ENCODE peak calls at places on chromosome 3, in nine cellular contexts. M, I, Z, X, T, W, P, C and N are unnamed samples.

GRCh38 chr3:123789760-123790159 is 94.4 kb downstream of the MYLK start:
- DNase-seq in P (no peak), C (peak; percentile 55), W (no peak), Z (no peak), X (no peak), T (peak; percentile 96), M (no peak), I (no peak), N (no peak)

GRCh38 chr3:58336135-58336882 is 3.6 kb downstream of the PXK start:
- DNase-seq in P (no peak), X (no peak), Z (no peak), M (no peak), I (peak; percentile 69), C (peak; percentile 71), T (peak; percentile 79), W (no peak), N (peak; percentile 57)

GRCh38 chr3:49501842-49502241 is 31.8 kb downstream of the DAG1 start:
- DNase-seq in X (no peak), T (no peak), W (no peak), I (no peak), Z (no peak), M (no peak), C (no peak), P (no peak), N (no peak)

GRCh38 chr3:32443471-32443870 is 51.8 kb downstream of the CMTM7 start:
- DNase-seq in M (no peak), I (peak; percentile 66), X (no peak), C (peak; percentile 75), W (no peak), Z (no peak), P (no peak), T (peak; percentile 93), N (peak; percentile 93)

GRCh38 chr3:140164156-140164555 is 229.2 kb downstream of the CLSTN2 start:
- DNase-seq in T (no peak), W (no peak), X (no peak), P (no peak), I (no peak), C (no peak), Z (no peak), M (no peak), N (no peak)

GRCh38 chr3:72423643-72424042 is 424.6 kb downstream of the SHQ1 start:
- DNase-seq in X (no peak), Z (no peak), W (no peak), M (no peak), C (no peak), T (no peak), P (no peak), I (no peak), N (no peak)

GRCh38 chr3:159928692-159929091 is 59.9 kb upstream of the IL12A start:
- DNase-seq in I (peak; percentile 100), P (peak; percentile 95), X (no peak), Z (no peak), M (no peak), C (peak; percentile 96), W (no peak), T (peak; percentile 99), N (peak; percentile 97)

GRCh38 chr3:127680146-127680661 is 7.5 kb downstream of the ABTB1 start:
- DNase-seq in P (no peak), M (peak; percentile 47), Z (no peak), T (no peak), C (no peak), I (no peak), X (no peak), W (no peak), N (no peak)

GRCh38 chr3:37745079-37745478 is 116.6 kb upstream of the CTDSPL start:
- DNase-seq in T (no peak), W (no peak), Z (no peak), M (no peak), C (no peak), I (no peak), P (no peak), X (no peak), N (no peak)

GRCh38 chr3:95705786-95706418 is 1108.5 kb upstream of the EPHA6 start:
- DNase-seq in X (no peak), I (no peak), W (no peak), Z (peak; percentile 24), M (no peak), T (no peak), C (no peak), P (no peak), N (no peak)

GRCh38 chr3:197749315-197749600 is 425 bp upstream of the FYTTD1 start:
- DNase-seq in T (peak; percentile 62), X (peak; percentile 83), C (peak; percentile 52), Z (peak; percentile 73), I (no peak), P (no peak), M (no peak), W (peak; percentile 70), N (peak; percentile 55)

GRCh38 chr3:147393261-147393964 is 12.9 kb downstream of the ZIC4 start:
- DNase-seq in M (peak; percentile 64), X (no peak), C (peak; percentile 88), W (peak; percentile 15), T (no peak), I (no peak), Z (no peak), P (no peak), N (no peak)

DNA sequence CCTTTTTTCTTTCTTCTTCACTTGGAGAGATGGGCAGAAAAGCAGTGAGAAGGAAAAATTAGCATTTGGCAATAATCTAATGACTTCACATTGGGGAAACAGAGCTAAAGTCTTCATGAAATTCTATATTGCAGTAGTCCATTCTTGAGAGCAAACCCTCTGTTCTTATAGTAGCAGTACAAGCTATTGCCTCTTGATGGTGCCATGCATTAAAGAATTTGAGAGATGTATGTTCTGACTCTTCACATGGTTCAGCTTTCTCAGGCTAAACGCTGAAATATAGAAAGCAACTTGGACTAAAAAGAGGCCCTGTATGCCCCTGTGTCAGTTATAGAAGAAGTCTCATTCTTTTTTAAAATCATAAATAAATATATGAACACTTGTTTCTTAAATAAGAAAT is 36.0 kb downstream of the PHLDB2 start:
- DNase-seq in W (no peak), I (no peak), T (no peak), X (peak; percentile 14), M (no peak), P (no peak), C (peak; percentile 87), Z (no peak), N (no peak)
- TF ChIP-seq CTCF in W (peak; percentile 11), I (peak; percentile 47), T (peak; percentile 52), X (peak; percentile 53), M (no peak), P (peak; percentile 74), C (peak; percentile 64), Z (no peak), N (peak; percentile 32)

GRCh38 chr3:43105224-43105596 is 669 bp downstream of the POMGNT2 start:
- DNase-seq in Z (no peak), C (no peak), I (no peak), M (no peak), X (no peak), W (no peak), P (no peak), T (no peak), N (no peak)
- H3K4me3 ChIP-seq in Z (no peak overlapping the region), C (peak overlapping the region; percentile 76), I (peak overlapping the region; percentile 86), M (peak overlapping the region; percentile 90), X (no peak overlapping the region), W (peak overlapping the region; percentile 81), P (peak overlapping the region; percentile 75), T (no peak overlapping the region), N (peak overlapping the region; percentile 62)

GRCh38 chr3:94101860-94102259 is 39.0 kb downstream of the NSUN3 start:
- DNase-seq in X (peak; percentile 6), C (peak; percentile 62), Z (peak; percentile 6), I (no peak), W (no peak), M (no peak), T (no peak), P (no peak), N (peak; percentile 17)
- TF ChIP-seq CTCF in X (peak; percentile 60), C (peak; percentile 47), Z (no peak), I (peak; percentile 21), W (no peak), M (no peak), T (no peak), P (peak; percentile 35), N (no peak)

GRCh38 chr3:93979850-93980677 is at the start of gene ARL13B:
- DNase-seq in M (peak; percentile 99), P (peak; percentile 93), I (peak; percentile 93), C (peak; percentile 99), Z (peak; percentile 98), T (peak; percentile 98), W (peak; percentile 93), X (peak; percentile 97), N (peak; percentile 99)

GRCh38 chr3:93983408-93983807 is 3.5 kb downstream of the ARL13B start:
- DNase-seq in X (no peak), C (no peak), W (no peak), T (no peak), Z (no peak), M (no peak), P (no peak), I (no peak), N (no peak)

GRCh38 chr3:93984618-93985017 is 4.7 kb downstream of the ARL13B start:
- DNase-seq in P (no peak), W (no peak), X (no peak), C (no peak), Z (no peak), M (no peak), I (no peak), T (no peak), N (no peak)

DNA sequence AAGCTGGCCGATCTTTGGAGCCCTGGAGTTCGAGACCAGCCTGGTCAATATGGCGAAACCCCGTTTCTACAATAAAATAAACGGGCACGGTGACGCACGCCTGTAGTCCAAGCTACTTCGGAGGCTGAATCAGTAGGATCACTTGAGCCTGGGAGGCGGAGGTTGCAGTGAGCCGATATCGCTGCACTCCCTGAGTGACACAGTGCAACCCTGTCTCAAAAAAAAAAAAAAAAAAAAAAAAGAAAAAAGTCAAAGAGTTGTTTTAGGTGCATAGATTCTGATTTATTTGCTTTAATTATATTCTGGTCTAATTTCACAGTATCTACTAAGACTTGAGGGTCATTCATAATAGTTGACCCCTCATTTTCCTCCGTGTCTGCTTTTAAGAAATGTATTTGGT is 1.7 kb downstream of the ARL13B start:
- DNase-seq in C (no peak), T (no peak), X (no peak), P (no peak), I (no peak), Z (no peak), M (no peak), W (peak; percentile 34), N (no peak)
- H3K4me3 ChIP-seq in C (no peak overlapping the region), T (no peak overlapping the region), X (no peak overlapping the region), P (no peak overlapping the region), I (no peak overlapping the region), Z (no peak overlapping the region), M (no peak overlapping the region), W (peak overlapping the region; percentile 88), N (no peak overlapping the region)

DNA sequence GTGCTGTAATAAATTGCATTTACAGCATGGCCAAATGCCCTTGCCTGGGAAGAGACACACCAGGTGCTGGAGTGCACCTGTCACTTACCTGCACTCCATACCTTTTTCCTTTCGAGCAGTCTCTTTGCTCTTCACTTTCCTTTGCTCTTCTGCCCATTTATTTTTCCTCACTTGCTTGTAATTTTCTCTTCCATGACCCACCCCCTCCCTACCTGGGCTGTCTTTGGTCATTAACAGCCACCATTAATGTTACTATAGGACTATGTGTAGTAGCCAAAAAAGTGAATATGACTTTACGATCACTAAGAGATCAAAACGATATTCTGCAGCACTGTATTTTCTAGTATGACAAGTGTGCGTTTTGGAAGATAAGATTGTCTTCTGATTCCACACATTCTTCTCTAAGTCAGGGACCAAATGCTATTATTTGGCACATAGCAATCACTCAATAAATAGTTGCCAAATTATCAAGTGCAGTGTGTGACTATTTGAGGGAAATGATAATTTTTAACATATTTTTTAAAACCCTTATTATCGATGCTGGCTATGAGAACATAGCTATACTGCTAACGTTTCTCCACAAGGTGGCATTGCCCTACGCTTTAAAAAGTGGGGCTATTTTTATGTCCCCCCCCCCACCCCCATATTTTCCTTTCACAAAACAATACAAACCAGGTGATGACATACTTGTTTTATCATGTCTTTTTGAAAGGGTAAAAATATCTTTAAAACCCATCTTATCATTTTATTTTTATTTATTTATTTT is 114.4 kb downstream of the GHSR start:
- DNase-seq in Z (no peak), W (no peak), P (no peak), X (no peak), M (no peak), C (no peak), I (no peak), T (no peak), N (no peak)
- TF ChIP-seq CTCF in Z (no peak), W (no peak), P (peak; percentile 28), X (peak; percentile 59), M (no peak), C (peak; percentile 37), I (peak; percentile 26), T (no peak), N (peak; percentile 17)